ENCODE peak calls at places on chromosomes 12 and 14, in six cellular contexts. T, S, H, V, P and N are unnamed samples. For H3K36me3, the result is how much of the 10 kb centered on the place peaks cover.

GRCh38 chr12:22787557-22787956 is 162.6 kb downstream of the ETNK1 start:
- ATAC-seq in T (no peak), S (no peak), H (no peak), V (no peak), P (no peak), N (no peak)

GRCh38 chr14:33668066-33668465 is 282.8 kb downstream of the EGLN3 start:
- ATAC-seq in T (no peak), S (no peak), H (no peak), V (no peak), P (no peak), N (no peak)

GRCh38 chr14:100030441-100031153 is 34.6 kb upstream of the EVL start:
- ATAC-seq in T (peak), S (peak), H (no peak), V (peak), P (no peak), N (peak)

GRCh38 chr14:71824816-71825215 is 107.4 kb upstream of the RGS6 start:
- ATAC-seq in T (no peak), S (no peak), H (peak), V (no peak), P (no peak), N (no peak)

GRCh38 chr12:113030875-113031525 is 25.5 kb upstream of the DTX1 start:
- ATAC-seq in T (peak), S (peak), H (peak), V (peak), P (no peak), N (peak)

GRCh38 chr12:4586500-4586899 is 24.5 kb downstream of the DYRK4 start:
- ATAC-seq in T (no peak), S (no peak), H (no peak), V (no peak), P (no peak), N (no peak)

GRCh38 chr12:114869091-114869834 is 185.3 kb upstream of the TBX3 start:
- ATAC-seq in T (no peak), S (no peak), H (peak), V (no peak), P (no peak), N (no peak)

GRCh38 chr12:52903855-52904508 is 894 bp downstream of the KRT8 start:
- ATAC-seq in T (peak), S (peak), H (peak), V (peak), P (peak), N (peak)

GRCh38 chr12:52171950-52172512 is 19.8 kb downstream of the KRT80 start:
- ATAC-seq in T (peak), S (peak), H (peak), V (peak), P (no peak), N (no peak)

GRCh38 chr14:104268295-104268694 is 129.9 kb downstream of the KIF26A start:
- ATAC-seq in T (no peak), S (no peak), H (no peak), V (no peak), P (no peak), N (no peak)

DNA sequence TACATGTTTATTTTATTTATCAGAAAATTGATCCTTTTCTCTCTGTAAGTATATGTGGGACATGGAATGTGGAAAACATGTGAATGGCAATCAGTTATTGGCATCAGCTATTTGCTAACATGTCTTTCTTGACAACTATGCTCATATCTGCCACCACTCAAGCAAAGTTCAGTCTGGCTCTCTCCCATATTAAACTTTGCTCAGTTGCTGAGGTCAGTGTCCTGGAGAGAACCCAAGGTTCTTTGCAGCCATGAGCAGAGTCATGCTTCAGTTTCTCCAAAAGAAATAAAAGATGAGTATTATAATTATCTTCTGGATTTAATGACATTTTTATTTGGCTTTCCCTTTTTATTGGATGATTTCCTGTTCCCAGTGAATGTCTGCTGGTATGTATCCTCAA is 42.6 kb downstream of the A2M start:
- ATAC-seq in T (peak), S (no peak), H (no peak), V (no peak), P (peak), N (no peak)
- H3K36me3 ChIP-seq in T (under half), S (under half), H (under half), V (half or more), P (half or more), N (under half)

GRCh38 chr14:95559203-95559602 is 24.4 kb downstream of the GLRX5 start:
- ATAC-seq in T (peak), S (peak), H (no peak), V (no peak), P (no peak), N (no peak)
- H3K27ac ChIP-seq in T (no peak), S (no peak), H (no peak), V (no peak), P (no peak), N (no peak)

GRCh38 chr14:64069634-64070359 is 217.0 kb downstream of the SYNE2 start:
- ATAC-seq in T (peak), S (peak), H (no peak), V (no peak), P (no peak), N (peak)
- H3K36me3 ChIP-seq in T (under half), S (under half), H (under half), V (under half), P (half or more), N (half or more)

GRCh38 chr14:75646762-75647161 is 13.9 kb downstream of the ERG28 start:
- ATAC-seq in T (no peak), S (no peak), H (no peak), V (no peak), P (no peak), N (peak)
- H3K27ac ChIP-seq in T (no peak), S (no peak), H (no peak), V (peak), P (no peak), N (no peak)

GRCh38 chr14:90213099-90213748 is 43.1 kb upstream of the PSMC1 start:
- ATAC-seq in T (no peak), S (no peak), H (no peak), V (no peak), P (peak), N (no peak)
- H3K36me3 ChIP-seq in T (under half), S (under half), H (under half), V (under half), P (under half), N (under half)

GRCh38 chr14:85622986-85623385 is 93.0 kb downstream of the FLRT2 start:
- ATAC-seq in T (no peak), S (no peak), H (no peak), V (no peak), P (no peak), N (no peak)

GRCh38 chr14:85622106-85622505 is 92.2 kb downstream of the FLRT2 start:
- ATAC-seq in T (no peak), S (no peak), H (no peak), V (no peak), P (no peak), N (no peak)

GRCh38 chr14:85620937-85621336 is 91.0 kb downstream of the FLRT2 start:
- ATAC-seq in T (no peak), S (no peak), H (no peak), V (peak), P (no peak), N (no peak)

GRCh38 chr14:85625925-85626585 is 96.1 kb downstream of the FLRT2 start:
- ATAC-seq in T (no peak), S (no peak), H (no peak), V (no peak), P (no peak), N (no peak)
- H3K27ac ChIP-seq in T (no peak), S (no peak), H (no peak), V (no peak), P (no peak), N (no peak)

DNA sequence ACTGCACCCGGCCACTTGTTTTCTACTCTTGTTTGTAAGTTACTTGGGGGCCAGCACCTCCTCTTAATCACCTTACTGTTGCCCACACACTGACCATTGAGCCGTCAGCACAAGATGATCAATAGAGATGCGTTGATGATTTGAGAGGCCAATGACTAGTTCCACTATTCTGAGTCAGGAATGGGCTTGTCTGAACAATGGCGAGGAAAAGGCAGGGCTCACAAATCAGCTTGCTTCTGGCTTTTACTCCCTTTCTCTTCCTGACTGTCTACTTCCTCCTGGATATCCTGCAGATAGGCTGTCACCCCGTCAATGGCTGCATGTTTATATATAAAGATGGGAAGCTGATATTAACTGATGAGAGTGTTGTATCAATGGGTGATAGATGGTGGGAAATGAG is 29.1 kb upstream of the HDAC7 start:
- ATAC-seq in T (no peak), S (no peak), H (no peak), V (no peak), P (no peak), N (no peak)
- H3K36me3 ChIP-seq in T (under half), S (under half), H (under half), V (under half), P (under half), N (under half)

GRCh38 chr12:44019118-44019517 is 183.2 kb downstream of the TMEM117 start:
- ATAC-seq in T (no peak), S (no peak), H (peak), V (no peak), P (no peak), N (no peak)

DNA sequence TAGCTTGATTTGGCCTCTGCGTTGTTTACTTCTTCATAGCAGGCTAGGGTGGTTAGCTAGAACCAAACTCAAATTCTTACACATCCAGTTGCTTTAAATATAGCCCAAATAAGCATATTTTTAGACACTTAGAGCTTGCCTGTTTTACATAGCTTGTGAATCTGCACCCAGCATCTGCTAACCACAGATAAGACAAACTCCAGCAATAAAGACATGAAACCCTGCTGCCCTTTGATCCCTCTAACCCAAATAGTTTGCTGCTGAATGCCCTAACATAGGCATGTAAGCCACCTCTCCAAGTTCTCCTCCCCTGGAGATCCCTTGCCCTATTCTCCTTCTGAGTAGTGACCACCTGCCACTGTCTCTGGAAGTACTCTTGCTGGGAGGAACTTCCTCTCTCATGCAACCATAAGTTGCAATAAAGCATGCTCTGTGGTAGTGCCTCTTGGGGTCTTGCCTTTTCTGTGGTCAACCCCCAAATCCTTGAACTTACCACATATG is 185.6 kb downstream of the TMEM117 start:
- ATAC-seq in T (no peak), S (no peak), H (no peak), V (no peak), P (no peak), N (no peak)
- H3K27ac ChIP-seq in T (no peak), S (no peak), H (no peak), V (no peak), P (no peak), N (no peak)

GRCh38 chr12:95520825-95521224 is 30.5 kb downstream of the USP44 start:
- ATAC-seq in T (no peak), S (no peak), H (no peak), V (no peak), P (no peak), N (no peak)
- H3K36me3 ChIP-seq in T (under half), S (under half), H (half or more), V (under half), P (under half), N (under half)

GRCh38 chr14:36221097-36221496 is 44.6 kb upstream of the PTCSC3 start:
- ATAC-seq in T (no peak), S (no peak), H (peak), V (no peak), P (no peak), N (no peak)

GRCh38 chr14:36222337-36222736 is 45.8 kb upstream of the PTCSC3 start:
- ATAC-seq in T (no peak), S (no peak), H (no peak), V (no peak), P (no peak), N (no peak)

GRCh38 chr14:36222952-36223468 is 46.5 kb upstream of the PTCSC3 start:
- ATAC-seq in T (no peak), S (no peak), H (peak), V (peak), P (no peak), N (no peak)

GRCh38 chr14:36224176-36224575 is 47.7 kb upstream of the PTCSC3 start:
- ATAC-seq in T (no peak), S (no peak), H (no peak), V (no peak), P (no peak), N (no peak)

GRCh38 chr14:36223558-36223957 is 47.0 kb upstream of the PTCSC3 start:
- ATAC-seq in T (no peak), S (no peak), H (no peak), V (no peak), P (no peak), N (no peak)
- H3K27ac ChIP-seq in T (no peak), S (no peak), H (no peak), V (peak), P (no peak), N (no peak)